ENCODE peak calls at places on chromosomes 1 and 21, in ten cellular contexts. N, O, G, L, R, X, H, F, K and P are unnamed samples.

GRCh38 chr1:53631622-53632310 is 107.2 kb downstream of the GLIS1 start:
- DNase-seq in N (no peak), O (no peak), G (no peak), L (no peak), R (no peak), X (no peak), H (no peak), F (no peak), K (no peak), P (peak; percentile 14)

GRCh38 chr21:46372014-46372485 is 48.1 kb downstream of the PCNT start:
- DNase-seq in N (no peak), O (no peak), G (no peak), L (no peak), R (no peak), X (no peak), H (no peak), F (no peak), K (no peak), P (no peak)

GRCh38 chr1:222926566-222926965 is 111.7 kb downstream of the DISP1 start:
- DNase-seq in N (no peak), O (no peak), G (no peak), L (no peak), R (no peak), X (no peak), H (no peak), F (no peak), K (no peak), P (no peak)

GRCh38 chr21:25509862-25510261 is 97.4 kb downstream of the MRPL39 start:
- DNase-seq in N (no peak), O (no peak), G (no peak), L (no peak), R (no peak), X (no peak), H (no peak), F (no peak), K (no peak), P (no peak)

GRCh38 chr1:3968851-3969250 is 68.8 kb upstream of the C1orf174 start:
- DNase-seq in N (no peak), O (peak; percentile 53), G (no peak), L (no peak), R (no peak), X (no peak), H (no peak), F (no peak), K (no peak), P (no peak)

GRCh38 chr1:214498030-214498429 is 53.4 kb downstream of the PTPN14 start:
- DNase-seq in N (no peak), O (no peak), G (no peak), L (no peak), R (no peak), X (no peak), H (no peak), F (no peak), K (no peak), P (no peak)

GRCh38 chr1:29677028-29678024 is 441.0 kb downstream of the PTPRU start:
- DNase-seq in N (no peak), O (no peak), G (peak; percentile 10), L (no peak), R (no peak), X (no peak), H (no peak), F (no peak), K (no peak), P (peak; percentile 23)

GRCh38 chr1:157156058-157156541 is 17.9 kb upstream of the ETV3 start:
- DNase-seq in N (peak; percentile 56), O (peak; percentile 79), G (peak; percentile 68), L (peak; percentile 74), R (peak; percentile 63), X (peak; percentile 71), H (peak; percentile 27), F (peak; percentile 69), K (peak; percentile 72), P (peak; percentile 82)

GRCh38 chr1:58346076-58346435 is 200.5 kb downstream of the OMA1 start:
- DNase-seq in N (no peak), O (no peak), G (no peak), L (no peak), R (no peak), X (no peak), H (no peak), F (no peak), K (no peak), P (no peak)

GRCh38 chr1:32876341-32877210 is 5.9 kb upstream of the FNDC5 start:
- DNase-seq in N (no peak), O (peak; percentile 82), G (no peak), L (peak; percentile 59), R (peak; percentile 41), X (no peak), H (no peak), F (peak; percentile 42), K (peak; percentile 60), P (peak; percentile 71)

GRCh38 chr1:215022723-215023122 is 59.8 kb upstream of the KCNK2 start:
- DNase-seq in N (no peak), O (no peak), G (no peak), L (no peak), R (no peak), X (no peak), H (no peak), F (no peak), K (no peak), P (no peak)

GRCh38 chr1:177425241-177425640 is 254.5 kb downstream of the BRINP2 start:
- DNase-seq in N (no peak), O (no peak), G (no peak), L (no peak), R (no peak), X (no peak), H (no peak), F (no peak), K (no peak), P (no peak)

GRCh38 chr1:20726107-20726911 is 6.2 kb downstream of the SH2D5 start:
- DNase-seq in N (no peak), O (no peak), G (no peak), L (no peak), R (no peak), X (no peak), H (no peak), F (no peak), K (no peak), P (peak; percentile 9)